ENCODE peak calls at places on chromosomes 4 and X, in ten cellular contexts. A is HS-27A; M is ACHN; E is tibial nerve; U is activated naive CD4-positive, alpha-beta T cell treated with anti-CD3 and anti-CD28 coated beads, Interleukin-2, amount 50 U/mL, for 16 hours; Y is CD8-positive, alpha-beta T cell; H is CD8-positive, alpha-beta memory T cell; X is tibial artery; F is activated naive CD8-positive, alpha-beta T cell treated with anti-CD3 and anti-CD28 coated beads, Interleukin-2, amount 50 U/mL, for 24 hours; S is NCI-H1105. V is an unnamed sample.

GRCh38 chr4:123397276-123398150 is 918 bp downstream of the SPRY1 start:
- DNase-seq in A (no peak), M (peak; percentile 33), E (peak; percentile 26), U (peak; percentile 51), Y (peak; percentile 13), H (peak; percentile 65), X (peak; percentile 57), F (peak; percentile 70), S (peak; percentile 21), V (peak; percentile 86)

GRCh38 chrX:152155766-152156310 is 17.5 kb upstream of the MAGEA10 start:
- DNase-seq in A (no peak), M (no peak), E (no peak), U (no peak), Y (no peak), H (no peak), X (no peak), F (no peak), S (no peak), V (no peak)

GRCh38 chr4:127410201-127410600 is 222.6 kb upstream of the INTU start:
- DNase-seq in A (no peak), M (no peak), E (no peak), U (no peak), Y (no peak), H (no peak), X (peak; percentile 49), F (no peak), S (no peak), V (no peak)

GRCh38 chr4:186557061-186557460 is 1.7 kb upstream of the MTNR1A start:
- DNase-seq in A (no peak), M (no peak), E (no peak), U (no peak), Y (no peak), H (no peak), X (no peak), F (no peak), S (no peak), V (no peak)

GRCh38 chrX:41245641-41246040 is 88.3 kb upstream of the DDX3X start:
- DNase-seq in A (no peak), M (no peak), E (no peak), U (no peak), Y (no peak), H (no peak), X (no peak), F (no peak), S (no peak), V (no peak)

GRCh38 chr4:101400096-101400495 is 52.8 kb upstream of the PPP3CA start:
- DNase-seq in A (no peak), M (no peak), E (no peak), U (no peak), Y (no peak), H (no peak), X (no peak), F (peak; percentile 35), S (no peak), V (no peak)

GRCh38 chr4:125198916-125199315 is 115.8 kb upstream of the FAT4 start:
- DNase-seq in A (no peak), M (no peak), E (no peak), U (no peak), Y (no peak), H (no peak), X (no peak), F (no peak), S (no peak), V (peak; percentile 3)

GRCh38 chr4:8015512-8015911 is 75.9 kb upstream of the AFAP1 start:
- DNase-seq in A (no peak), M (no peak), E (peak; percentile 14), U (no peak), Y (no peak), H (no peak), X (no peak), F (no peak), S (no peak), V (no peak)

GRCh38 chr4:11512861-11513260 is 84.2 kb upstream of the HS3ST1 start:
- DNase-seq in A (no peak), M (no peak), E (no peak), U (no peak), Y (no peak), H (no peak), X (no peak), F (no peak), S (no peak), V (no peak)

GRCh38 chr4:31045724-31046318 is 325.7 kb downstream of the PCDH7 start:
- DNase-seq in A (no peak), M (peak; percentile 30), E (no peak), U (no peak), Y (no peak), H (no peak), X (no peak), F (no peak), S (no peak), V (peak; percentile 25)

GRCh38 chr4:61924131-61924530 is 724.0 kb downstream of the ADGRL3 start:
- DNase-seq in A (no peak), M (peak; percentile 2), E (no peak), U (no peak), Y (no peak), H (no peak), X (no peak), F (no peak), S (no peak), V (peak; percentile 10)

GRCh38 chr4:185874516-185875230 is 62.7 kb upstream of the SORBS2 start:
- DNase-seq in A (no peak), M (peak; percentile 24), E (no peak), U (no peak), Y (no peak), H (no peak), X (no peak), F (no peak), S (no peak), V (no peak)

GRCh38 chrX:10618911-10619310 is 1.5 kb downstream of the MID1 start:
- DNase-seq in A (no peak), M (no peak), E (no peak), U (no peak), Y (no peak), H (no peak), X (no peak), F (no peak), S (no peak), V (no peak)

GRCh38 chrX:65608021-65608420 is 59.4 kb upstream of the MSN start:
- DNase-seq in A (no peak), M (no peak), E (no peak), U (no peak), Y (no peak), H (no peak), X (no peak), F (no peak), S (no peak), V (no peak)

GRCh38 chr4:2867758-2868491 is 24.3 kb downstream of the ADD1 start:
- DNase-seq in A (no peak), M (no peak), E (no peak), U (no peak), Y (no peak), H (no peak), X (peak; percentile 37), F (no peak), S (no peak), V (no peak)

GRCh38 chr4:8043596-8043995 is 103.9 kb upstream of the AFAP1 start:
- DNase-seq in A (no peak), M (no peak), E (no peak), U (no peak), Y (no peak), H (no peak), X (no peak), F (no peak), S (no peak), V (no peak)

GRCh38 chrX:10121787-10122186 is 35.0 kb upstream of the CLCN4 start:
- DNase-seq in A (no peak), M (no peak), E (no peak), U (no peak), Y (no peak), H (no peak), X (no peak), F (no peak), S (no peak), V (peak; percentile 84)

GRCh38 chr4:145341381-145341780 is 140.3 kb upstream of the SMAD1 start:
- DNase-seq in A (no peak), M (no peak), E (no peak), U (no peak), Y (no peak), H (no peak), X (no peak), F (no peak), S (no peak), V (no peak)

GRCh38 chrX:105495376-105495775 is 274.9 kb upstream of the TEX13A start:
- DNase-seq in A (no peak), M (no peak), E (no peak), U (no peak), Y (no peak), H (no peak), X (no peak), F (no peak), S (no peak), V (no peak)

GRCh38 chr4:31657859-31658258 is 937.7 kb downstream of the PCDH7 start:
- DNase-seq in A (no peak), M (no peak), E (no peak), U (no peak), Y (no peak), H (no peak), X (no peak), F (no peak), S (no peak), V (no peak)

GRCh38 chrX:23803931-23804381 is 21.0 kb downstream of the SAT1 start:
- DNase-seq in A (no peak), M (no peak), E (no peak), U (no peak), Y (no peak), H (no peak), X (no peak), F (no peak), S (no peak), V (no peak)

GRCh38 chrX:129980043-129980442 is 2.4 kb upstream of the BCORL1 start:
- DNase-seq in A (no peak), M (no peak), E (peak; percentile 22), U (peak; percentile 25), Y (no peak), H (peak; percentile 62), X (no peak), F (peak; percentile 35), S (no peak), V (peak; percentile 60)

GRCh38 chrX:119399772-119400101 is 601 bp downstream of the SLC25A43 start:
- DNase-seq in A (no peak), M (no peak), E (no peak), U (no peak), Y (no peak), H (no peak), X (no peak), F (no peak), S (no peak), V (no peak)

GRCh38 chr4:3313139-3313538 is 20.3 kb downstream of the RGS12 start:
- DNase-seq in A (no peak), M (no peak), E (no peak), U (no peak), Y (no peak), H (no peak), X (no peak), F (no peak), S (no peak), V (no peak)

GRCh38 chr4:149531861-149532260 is 283.8 kb downstream of the IQCM start:
- DNase-seq in A (peak; percentile 55), M (peak; percentile 11), E (no peak), U (no peak), Y (no peak), H (no peak), X (no peak), F (no peak), S (no peak), V (no peak)

GRCh38 chr4:6225469-6225868 is 25.1 kb upstream of the JAKMIP1 start:
- DNase-seq in A (no peak), M (peak; percentile 33), E (no peak), U (no peak), Y (no peak), H (no peak), X (peak; percentile 13), F (peak; percentile 19), S (no peak), V (peak; percentile 46)

V was measured in NB4.